ENCODE peak calls at places on chromosome 4, in four cellular contexts. One of them, this sample, is unnamed.

GRCh38 chr4:95386410-95386809 is 162.4 kb downstream of the UNC5C start:
- DNase-seq in mesendoderm: no peak
- DNase-seq in esophagus squamous epithelium: no peak
- DNase-seq in CD8-positive, alpha-beta memory T cell: no peak
- DNase-seq in this sample: no peak

GRCh38 chr4:183158062-183158461 is 59.0 kb downstream of the WWC2 start:
- DNase-seq in esophagus squamous epithelium: no peak
- DNase-seq in CD8-positive, alpha-beta memory T cell: no peak
- DNase-seq in mesendoderm: no peak
- DNase-seq in this sample: no peak

GRCh38 chr4:124486423-124486822 is 226.1 kb downstream of the ANKRD50 start:
- DNase-seq in mesendoderm: no peak
- DNase-seq in CD8-positive, alpha-beta memory T cell: no peak
- DNase-seq in esophagus squamous epithelium: no peak
- DNase-seq in this sample: no peak

GRCh38 chr4:77500801-77501200 is 104.8 kb upstream of the CXCL13 start:
- DNase-seq in mesendoderm: no peak
- DNase-seq in CD8-positive, alpha-beta memory T cell: no peak
- DNase-seq in esophagus squamous epithelium: no peak
- DNase-seq in this sample: no peak

GRCh38 chr4:26736621-26737020 is 124.0 kb upstream of the STIM2 start:
- DNase-seq in mesendoderm: peak; percentile 34
- DNase-seq in esophagus squamous epithelium: no peak
- DNase-seq in CD8-positive, alpha-beta memory T cell: no peak
- DNase-seq in this sample: no peak

GRCh38 chr4:20253799-20254409 is 2.2 kb downstream of the SLIT2 start:
- DNase-seq in esophagus squamous epithelium: no peak
- DNase-seq in CD8-positive, alpha-beta memory T cell: no peak
- DNase-seq in mesendoderm: peak; percentile 42
- DNase-seq in this sample: peak; percentile 48

GRCh38 chr4:177322156-177322685 is 12.5 kb downstream of the NEIL3 start:
- DNase-seq in mesendoderm: no peak
- DNase-seq in esophagus squamous epithelium: no peak
- DNase-seq in CD8-positive, alpha-beta memory T cell: no peak
- DNase-seq in this sample: no peak

GRCh38 chr4:149371021-149371420 is 444.6 kb downstream of the IQCM start:
- DNase-seq in esophagus squamous epithelium: no peak
- DNase-seq in CD8-positive, alpha-beta memory T cell: no peak
- DNase-seq in mesendoderm: peak; percentile 80
- DNase-seq in this sample: peak; percentile 72

GRCh38 chr4:107654694-107655093 is 65.3 kb downstream of the PAPSS1 start:
- DNase-seq in CD8-positive, alpha-beta memory T cell: no peak
- DNase-seq in mesendoderm: no peak
- DNase-seq in esophagus squamous epithelium: no peak
- DNase-seq in this sample: peak; percentile 47

GRCh38 chr4:75895744-75896314 is 6.4 kb downstream of the PPEF2 start:
- DNase-seq in esophagus squamous epithelium: no peak
- DNase-seq in mesendoderm: peak; percentile 68
- DNase-seq in CD8-positive, alpha-beta memory T cell: no peak
- DNase-seq in this sample: peak; percentile 31

GRCh38 chr4:142840516-142841123 is 5.5 kb downstream of the INPP4B start:
- DNase-seq in esophagus squamous epithelium: no peak
- DNase-seq in mesendoderm: peak; percentile 32
- DNase-seq in CD8-positive, alpha-beta memory T cell: no peak
- DNase-seq in this sample: peak; percentile 51

GRCh38 chr4:185931986-185932385 is 120.0 kb upstream of the SORBS2 start:
- DNase-seq in esophagus squamous epithelium: no peak
- DNase-seq in mesendoderm: no peak
- DNase-seq in CD8-positive, alpha-beta memory T cell: no peak
- DNase-seq in this sample: no peak

GRCh38 chr4:184472540-184473264 is 1.6 kb downstream of the IRF2 start:
- DNase-seq in mesendoderm: peak; percentile 79
- DNase-seq in esophagus squamous epithelium: peak; percentile 30
- DNase-seq in CD8-positive, alpha-beta memory T cell: peak; percentile 45
- DNase-seq in this sample: peak; percentile 86

GRCh38 chr4:36508390-36508789 is 227.0 kb downstream of the DTHD1 start:
- DNase-seq in CD8-positive, alpha-beta memory T cell: no peak
- DNase-seq in mesendoderm: no peak
- DNase-seq in esophagus squamous epithelium: no peak
- DNase-seq in this sample: no peak

GRCh38 chr4:121702136-121702535 is 5.4 kb upstream of the ANXA5 start:
- DNase-seq in esophagus squamous epithelium: no peak
- DNase-seq in mesendoderm: no peak
- DNase-seq in CD8-positive, alpha-beta memory T cell: no peak
- DNase-seq in this sample: no peak

GRCh38 chr4:81207793-81208192 is 7.2 kb downstream of the PRKG2 start:
- DNase-seq in esophagus squamous epithelium: no peak
- DNase-seq in mesendoderm: no peak
- DNase-seq in CD8-positive, alpha-beta memory T cell: no peak
- DNase-seq in this sample: no peak

GRCh38 chr4:39036172-39036571 is 4.0 kb upstream of the TMEM156 start:
- DNase-seq in esophagus squamous epithelium: no peak
- DNase-seq in CD8-positive, alpha-beta memory T cell: no peak
- DNase-seq in mesendoderm: no peak
- DNase-seq in this sample: no peak

GRCh38 chr4:9762823-9763475 is 18.5 kb upstream of the DRD5 start:
- DNase-seq in mesendoderm: peak; percentile 91
- DNase-seq in esophagus squamous epithelium: no peak
- DNase-seq in CD8-positive, alpha-beta memory T cell: no peak
- DNase-seq in this sample: peak; percentile 88

DNA sequence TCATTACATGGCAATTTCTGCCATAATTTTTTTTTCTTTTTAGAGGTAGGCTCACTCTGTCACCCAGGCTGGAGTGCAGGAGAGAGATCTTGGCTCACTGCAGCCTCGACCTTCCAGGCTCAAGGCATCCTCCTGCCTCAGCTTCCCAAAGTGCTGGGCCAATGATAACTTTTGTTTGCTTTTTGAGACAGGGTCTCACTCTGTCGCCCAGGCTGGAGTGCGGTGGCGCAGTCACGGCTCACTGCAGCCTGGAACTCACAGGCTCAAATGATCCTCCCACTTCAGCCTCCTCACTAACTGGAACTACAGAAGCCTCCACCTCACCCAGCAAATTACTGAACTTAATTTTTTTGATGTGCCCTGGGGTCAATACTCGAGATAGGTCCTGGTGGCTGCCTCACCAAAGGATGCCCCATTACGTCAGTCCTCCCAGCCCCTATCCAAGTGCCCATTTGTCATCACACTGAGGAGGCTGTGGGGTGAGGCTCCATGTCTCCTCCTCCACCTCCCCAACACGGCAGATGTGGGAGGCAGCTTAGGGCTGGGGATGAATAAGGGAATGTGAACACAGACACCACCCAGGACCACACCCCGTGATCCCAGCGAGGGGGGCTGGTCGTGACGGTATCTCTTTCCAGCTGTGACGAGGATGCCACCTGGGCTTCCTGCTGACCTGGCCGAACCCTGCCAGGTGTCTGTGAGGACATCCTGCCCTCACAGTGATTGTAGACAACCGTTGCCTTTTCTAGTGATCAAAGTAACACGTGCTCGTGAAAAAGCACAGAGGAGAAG is 12.4 kb upstream of the NKX1-1 start:
- DNase-seq in esophagus squamous epithelium: no peak
- DNase-seq in CD8-positive, alpha-beta memory T cell: no peak
- DNase-seq in mesendoderm: no peak
- DNase-seq in this sample: no peak
- H3K27me3 ChIP-seq in esophagus squamous epithelium: peaks cover 93% of the 10 kb centered on the region
- H3K27me3 ChIP-seq in CD8-positive, alpha-beta memory T cell: peaks cover under 1% of the 10 kb centered on the region
- H3K27me3 ChIP-seq in mesendoderm: peaks cover 3% of the 10 kb centered on the region
- H3K27me3 ChIP-seq in this sample: peaks cover 60% of the 10 kb centered on the region

GRCh38 chr4:627751-628150 is 2.4 kb downstream of the PDE6B start:
- DNase-seq in esophagus squamous epithelium: no peak
- DNase-seq in CD8-positive, alpha-beta memory T cell: no peak
- DNase-seq in mesendoderm: no peak
- DNase-seq in this sample: no peak
- H3K27me3 ChIP-seq in esophagus squamous epithelium: peaks cover 61% of the 10 kb centered on the region
- H3K27me3 ChIP-seq in CD8-positive, alpha-beta memory T cell: no peaks in the 10 kb centered on the region
- H3K27me3 ChIP-seq in mesendoderm: no peaks in the 10 kb centered on the region
- H3K27me3 ChIP-seq in this sample: no peaks in the 10 kb centered on the region

GRCh38 chr4:6472008-6472386 is 417 bp downstream of the PPP2R2C start:
- DNase-seq in CD8-positive, alpha-beta memory T cell: no peak
- DNase-seq in mesendoderm: no peak
- DNase-seq in esophagus squamous epithelium: no peak
- DNase-seq in this sample: no peak
- H3K27me3 ChIP-seq in CD8-positive, alpha-beta memory T cell: peaks cover 16% of the 10 kb centered on the region
- H3K27me3 ChIP-seq in mesendoderm: peaks cover 3% of the 10 kb centered on the region
- H3K27me3 ChIP-seq in esophagus squamous epithelium: peaks cover 90% of the 10 kb centered on the region
- H3K27me3 ChIP-seq in this sample: peaks cover 73% of the 10 kb centered on the region

GRCh38 chr4:1410491-1411325 is 4.5 kb upstream of the NKX1-1 start:
- DNase-seq in esophagus squamous epithelium: no peak
- DNase-seq in mesendoderm: peak; percentile 82
- DNase-seq in CD8-positive, alpha-beta memory T cell: peak; percentile 17
- DNase-seq in this sample: peak; percentile 97

GRCh38 chr4:1413221-1413663 is 7.0 kb upstream of the NKX1-1 start:
- DNase-seq in mesendoderm: no peak
- DNase-seq in CD8-positive, alpha-beta memory T cell: no peak
- DNase-seq in esophagus squamous epithelium: no peak
- DNase-seq in this sample: no peak

GRCh38 chr4:1411436-1412375 is 5.5 kb upstream of the NKX1-1 start:
- DNase-seq in mesendoderm: no peak
- DNase-seq in esophagus squamous epithelium: no peak
- DNase-seq in CD8-positive, alpha-beta memory T cell: no peak
- DNase-seq in this sample: no peak

GRCh38 chr4:1413687-1414479 is 7.6 kb upstream of the NKX1-1 start:
- DNase-seq in CD8-positive, alpha-beta memory T cell: no peak
- DNase-seq in mesendoderm: no peak
- DNase-seq in esophagus squamous epithelium: no peak
- DNase-seq in this sample: no peak

DNA sequence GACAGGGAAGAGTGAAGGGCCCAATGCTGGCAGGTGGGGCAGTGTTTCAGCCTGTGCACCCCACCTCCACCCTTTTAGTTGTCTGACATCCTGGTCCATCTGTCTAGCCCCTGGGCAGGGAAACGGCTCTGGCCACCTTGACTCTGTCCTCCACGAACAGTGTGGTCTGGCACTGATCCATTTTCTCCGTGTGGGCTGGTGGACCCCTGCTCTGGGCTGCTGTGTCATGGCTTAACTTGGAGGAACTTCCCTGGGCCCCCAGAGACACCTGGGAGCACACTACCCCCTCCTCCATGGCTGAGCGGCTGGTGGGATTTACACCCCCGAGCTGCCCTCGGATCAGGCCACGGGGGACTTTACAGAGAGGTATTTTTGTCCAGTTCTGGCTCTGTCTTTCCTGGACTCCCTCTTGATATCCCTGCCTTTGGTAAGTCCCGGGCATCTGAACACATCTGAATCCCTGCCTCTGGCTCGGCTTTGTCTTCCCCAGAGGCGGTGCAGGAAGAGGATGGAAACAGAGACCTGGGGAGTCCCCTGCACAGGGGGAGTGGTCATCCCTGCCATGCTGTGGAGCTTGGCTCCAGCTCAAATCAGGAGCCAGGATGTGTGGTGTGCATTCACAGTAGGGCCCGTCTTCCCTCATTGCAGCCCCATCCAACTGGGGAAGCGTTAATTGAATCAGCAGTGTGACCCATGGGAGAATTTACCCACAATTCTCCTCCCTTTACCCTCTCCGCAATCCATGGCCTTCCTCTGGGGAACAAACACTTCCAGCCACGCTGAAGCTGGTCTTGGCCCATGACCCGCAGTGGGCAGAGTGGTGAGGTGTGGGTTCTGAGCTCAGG is 6.4 kb upstream of the NKX1-1 start:
- DNase-seq in CD8-positive, alpha-beta memory T cell: no peak
- DNase-seq in esophagus squamous epithelium: no peak
- DNase-seq in mesendoderm: no peak
- DNase-seq in this sample: no peak
- H3K27me3 ChIP-seq in CD8-positive, alpha-beta memory T cell: peaks cover 11% of the 10 kb centered on the region
- H3K27me3 ChIP-seq in esophagus squamous epithelium: peaks cover 99% of the 10 kb centered on the region
- H3K27me3 ChIP-seq in mesendoderm: peaks cover 30% of the 10 kb centered on the region
- H3K27me3 ChIP-seq in this sample: peaks cover 89% of the 10 kb centered on the region

GRCh38 chr4:145440292-145441007 is 41.2 kb upstream of the SMAD1 start:
- DNase-seq in CD8-positive, alpha-beta memory T cell: no peak
- DNase-seq in esophagus squamous epithelium: no peak
- DNase-seq in mesendoderm: no peak
- DNase-seq in this sample: no peak

GRCh38 chr4:145451895-145452294 is 29.8 kb upstream of the SMAD1 start:
- DNase-seq in esophagus squamous epithelium: no peak
- DNase-seq in mesendoderm: no peak
- DNase-seq in CD8-positive, alpha-beta memory T cell: no peak
- DNase-seq in this sample: no peak

DNA sequence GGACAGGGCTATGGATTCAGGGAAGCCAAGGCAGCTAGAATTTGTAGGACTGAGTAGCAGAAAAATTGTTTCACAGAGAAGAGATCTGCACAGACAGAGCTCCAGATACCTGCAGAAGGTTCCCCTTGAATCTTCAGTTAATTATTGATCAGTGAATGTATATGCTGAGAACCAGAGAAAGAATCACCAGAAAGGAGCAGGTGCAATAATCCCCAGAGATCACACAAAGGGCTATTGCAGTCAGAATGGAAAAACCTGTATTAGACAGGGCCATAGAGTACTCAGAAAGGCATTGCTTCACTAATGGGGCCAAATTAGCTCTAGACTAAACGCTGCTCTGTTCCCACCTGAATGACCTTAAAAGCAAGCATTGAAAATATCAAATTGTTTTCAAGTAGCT is 35.5 kb upstream of the SMAD1 start:
- DNase-seq in mesendoderm: no peak
- DNase-seq in CD8-positive, alpha-beta memory T cell: no peak
- DNase-seq in esophagus squamous epithelium: no peak
- DNase-seq in this sample: no peak
- H3K27me3 ChIP-seq in mesendoderm: no peaks in the 10 kb centered on the region
- H3K27me3 ChIP-seq in CD8-positive, alpha-beta memory T cell: no peaks in the 10 kb centered on the region
- H3K27me3 ChIP-seq in esophagus squamous epithelium: no peaks in the 10 kb centered on the region
- H3K27me3 ChIP-seq in this sample: no peaks in the 10 kb centered on the region

DNA sequence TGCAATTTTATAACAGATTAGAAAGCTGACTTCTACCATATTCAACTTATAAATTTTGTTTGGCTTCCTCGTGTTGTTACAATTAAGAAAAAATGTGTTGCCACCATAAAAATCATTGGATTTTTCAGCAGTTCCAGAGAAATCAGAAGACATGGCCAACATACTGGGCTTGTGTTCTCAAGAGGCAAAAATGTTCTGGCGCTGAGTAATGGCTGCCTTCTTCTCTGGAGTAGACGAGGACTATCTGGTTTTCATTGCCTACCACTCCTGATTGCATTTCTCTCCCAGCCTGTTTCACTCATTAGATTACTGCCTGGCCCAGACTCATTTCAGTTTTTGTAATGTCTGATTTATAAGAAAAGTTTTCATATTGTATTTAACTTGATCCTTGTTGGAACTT is 122.3 kb downstream of the ARHGAP10 start:
- DNase-seq in CD8-positive, alpha-beta memory T cell: no peak
- DNase-seq in mesendoderm: no peak
- DNase-seq in esophagus squamous epithelium: no peak
- DNase-seq in this sample: no peak
- H3K27me3 ChIP-seq in CD8-positive, alpha-beta memory T cell: no peaks in the 10 kb centered on the region
- H3K27me3 ChIP-seq in mesendoderm: no peaks in the 10 kb centered on the region
- H3K27me3 ChIP-seq in esophagus squamous epithelium: no peaks in the 10 kb centered on the region
- H3K27me3 ChIP-seq in this sample: no peaks in the 10 kb centered on the region

GRCh38 chr4:140947507-140947906 is 185.8 kb downstream of the RNF150 start:
- DNase-seq in mesendoderm: no peak
- DNase-seq in CD8-positive, alpha-beta memory T cell: no peak
- DNase-seq in esophagus squamous epithelium: no peak
- DNase-seq in this sample: no peak

GRCh38 chr4:140943486-140943885 is 187.3 kb upstream of the TBC1D9 start:
- DNase-seq in mesendoderm: no peak
- DNase-seq in CD8-positive, alpha-beta memory T cell: no peak
- DNase-seq in esophagus squamous epithelium: no peak
- DNase-seq in this sample: no peak

GRCh38 chr4:140943887-140944515 is 187.8 kb upstream of the TBC1D9 start:
- DNase-seq in esophagus squamous epithelium: no peak
- DNase-seq in mesendoderm: no peak
- DNase-seq in CD8-positive, alpha-beta memory T cell: no peak
- DNase-seq in this sample: no peak

GRCh38 chr4:140940589-140940988 is 184.4 kb upstream of the TBC1D9 start:
- DNase-seq in mesendoderm: no peak
- DNase-seq in esophagus squamous epithelium: no peak
- DNase-seq in CD8-positive, alpha-beta memory T cell: no peak
- DNase-seq in this sample: no peak

GRCh38 chr4:140944539-140944938 is 188.4 kb upstream of the TBC1D9 start:
- DNase-seq in esophagus squamous epithelium: no peak
- DNase-seq in CD8-positive, alpha-beta memory T cell: no peak
- DNase-seq in mesendoderm: no peak
- DNase-seq in this sample: no peak
- H3K27me3 ChIP-seq in esophagus squamous epithelium: no peaks in the 10 kb centered on the region
- H3K27me3 ChIP-seq in CD8-positive, alpha-beta memory T cell: no peaks in the 10 kb centered on the region
- H3K27me3 ChIP-seq in mesendoderm: no peaks in the 10 kb centered on the region
- H3K27me3 ChIP-seq in this sample: no peaks in the 10 kb centered on the region